ENCODE peak calls at places on chromosomes 12 and 14, in six cellular contexts. L is posterior vena cava; H is NCI-H226; J is activated naive CD4-positive, alpha-beta T cell; C is ureter; S is psoas muscle. X is an unnamed sample.

GRCh38 chr14:105492966-105493871 is 2.2 kb downstream of the TEDC1 start:
- DNase-seq in L (peak; percentile 81), H (no peak), J (no peak), C (peak; percentile 46), S (peak; percentile 56), X (peak; percentile 19)

GRCh38 chr12:109725321-109726105 is 11.9 kb downstream of the FAM222A start:
- DNase-seq in L (peak; percentile 76), H (no peak), J (no peak), C (no peak), S (peak; percentile 34), X (no peak)

GRCh38 chr12:34395056-34396005 is 373.0 kb downstream of the ALG10 start:
- DNase-seq in L (peak; percentile 66), H (no peak), J (no peak), C (peak; percentile 28), S (peak; percentile 26), X (peak; percentile 9)

GRCh38 chr14:99430491-99430890 is 50.2 kb downstream of the SETD3 start:
- DNase-seq in L (no peak), H (peak; percentile 37), J (no peak), C (no peak), S (no peak), X (peak; percentile 22)

GRCh38 chr12:113211160-113211559 is 10.1 kb upstream of the TPCN1 start:
- DNase-seq in L (no peak), H (no peak), J (no peak), C (no peak), S (no peak), X (no peak)

GRCh38 chr14:69088523-69089445 is 64.1 kb downstream of the DCAF5 start:
- DNase-seq in L (no peak), H (peak; percentile 16), J (no peak), C (no peak), S (no peak), X (no peak)

GRCh38 chr14:95256776-95257060 is 63.0 kb downstream of the CLMN start:
- DNase-seq in L (no peak), H (no peak), J (no peak), C (no peak), S (no peak), X (no peak)

GRCh38 chr12:68481181-68481941 is 129.3 kb upstream of the RAP1B start:
- DNase-seq in L (no peak), H (no peak), J (no peak), C (no peak), S (no peak), X (no peak)

GRCh38 chr14:53531151-53531550 is 378.0 kb upstream of the DDHD1 start:
- DNase-seq in L (no peak), H (no peak), J (no peak), C (no peak), S (no peak), X (no peak)

GRCh38 chr12:67155863-67156262 is 113.3 kb upstream of the CAND1 start:
- DNase-seq in L (no peak), H (peak; percentile 79), J (no peak), C (no peak), S (no peak), X (no peak)

GRCh38 chr14:22472935-22473854 is 115.8 kb downstream of the DAD1 start:
- DNase-seq in L (no peak), H (peak; percentile 17), J (no peak), C (no peak), S (no peak), X (no peak)

GRCh38 chr12:93616584-93617101 is 44.2 kb downstream of the SOCS2 start:
- DNase-seq in L (no peak), H (no peak), J (no peak), C (no peak), S (no peak), X (no peak)

GRCh38 chr14:37864861-37865718 is 269.7 kb downstream of the TTC6 start:
- DNase-seq in L (no peak), H (no peak), J (no peak), C (no peak), S (no peak), X (no peak)

GRCh38 chr14:31484754-31485153 is 3.1 kb downstream of the GPR33 start:
- DNase-seq in L (no peak), H (no peak), J (no peak), C (no peak), S (no peak), X (no peak)

GRCh38 chr12:1758887-1759286 is 61.5 kb upstream of the LRTM2 start:
- DNase-seq in L (no peak), H (no peak), J (no peak), C (no peak), S (no peak), X (no peak)

GRCh38 chr12:12896261-12896660 is 4.9 kb downstream of the GPRC5A start:
- DNase-seq in L (no peak), H (no peak), J (no peak), C (no peak), S (no peak), X (no peak)

GRCh38 chr12:106845910-106846309 is 71.4 kb downstream of the RIC8B start:
- DNase-seq in L (no peak), H (no peak), J (no peak), C (no peak), S (no peak), X (no peak)

GRCh38 chr14:58823309-58823708 is 185.5 kb downstream of the DACT1 start:
- DNase-seq in L (no peak), H (no peak), J (no peak), C (no peak), S (no peak), X (no peak)

GRCh38 chr12:59811991-59812390 is 216.2 kb downstream of the SLC16A7 start:
- DNase-seq in L (no peak), H (no peak), J (no peak), C (no peak), S (no peak), X (no peak)

GRCh38 chr14:97456958-97457357 is 659.8 kb downstream of the VRK1 start:
- DNase-seq in L (no peak), H (no peak), J (peak; percentile 10), C (no peak), S (no peak), X (no peak)

GRCh38 chr12:111798182-111798581 is 31.4 kb downstream of the ALDH2 start:
- DNase-seq in L (no peak), H (no peak), J (no peak), C (no peak), S (peak; percentile 39), X (no peak)

GRCh38 chr12:65725376-65725775 is 98.9 kb upstream of the HMGA2 start:
- DNase-seq in L (no peak), H (peak; percentile 6), J (no peak), C (no peak), S (no peak), X (no peak)

GRCh38 chr12:122963928-122964240 is 2.4 kb downstream of the ABCB9 start:
- DNase-seq in L (peak; percentile 82), H (peak; percentile 58), J (no peak), C (no peak), S (no peak), X (peak; percentile 59)

GRCh38 chr12:57729321-57729844 is 9.2 kb downstream of the AGAP2 start:
- DNase-seq in L (peak; percentile 43), H (no peak), J (no peak), C (peak; percentile 34), S (no peak), X (no peak)

GRCh38 chr14:54906075-54906474 is 3.4 kb upstream of the GCH1 start:
- DNase-seq in L (no peak), H (no peak), J (no peak), C (no peak), S (no peak), X (no peak)

GRCh38 chr14:105171004-105171673 is 2.6 kb upstream of the JAG2 start:
- DNase-seq in L (no peak), H (no peak), J (no peak), C (no peak), S (peak; percentile 85), X (no peak)

GRCh38 chr12:93813972-93814821 is 137.0 kb downstream of the CRADD start:
- DNase-seq in L (peak; percentile 93), H (no peak), J (no peak), C (peak; percentile 80), S (peak; percentile 90), X (peak; percentile 81)

GRCh38 chr12:131390408-131391100 is 320.3 kb upstream of the SFSWAP start:
- DNase-seq in L (no peak), H (no peak), J (no peak), C (no peak), S (no peak), X (no peak)

GRCh38 chr12:15192721-15193120 is 28.5 kb downstream of the RERG start:
- DNase-seq in L (no peak), H (no peak), J (no peak), C (no peak), S (no peak), X (no peak)

GRCh38 chr12:118136559-118137003 is 657 bp downstream of the PEBP1 start:
- DNase-seq in L (peak; percentile 89), H (no peak), J (no peak), C (peak; percentile 58), S (peak; percentile 74), X (peak; percentile 44)

GRCh38 chr12:6540181-6540877 is 6.0 kb downstream of the GAPDH start:
- DNase-seq in L (peak; percentile 98), H (peak; percentile 98), J (no peak), C (peak; percentile 95), S (peak; percentile 95), X (peak; percentile 93)

GRCh38 chr14:58796201-58796600 is 158.4 kb downstream of the DACT1 start:
- DNase-seq in L (no peak), H (no peak), J (no peak), C (no peak), S (no peak), X (no peak)

GRCh38 chr12:102702447-102703114 is 214.5 kb downstream of the PAH start:
- DNase-seq in L (no peak), H (peak; percentile 18), J (no peak), C (peak; percentile 46), S (no peak), X (peak; percentile 53)

GRCh38 chr14:76773188-76773885 is 12.1 kb downstream of the VASH1 start:
- DNase-seq in L (peak; percentile 93), H (peak; percentile 48), J (no peak), C (peak; percentile 77), S (peak; percentile 76), X (peak; percentile 89)

X was measured in uterus.